ENCODE peak calls at places on chromosome 21, in five cellular contexts. L is B cell, X is posterior cingulate gyrus, M is ELR, U is HFF-Myc. Q is an unnamed sample.

GRCh38 chr21:32499249-32500055 is 85.9 kb downstream of the TCP10L start:
- DNase-seq in L (no peak), U (no peak), X (no peak), M (peak; percentile 82), Q (no peak)

GRCh38 chr21:33229776-33230517 is at the start of gene IFNAR2:
- DNase-seq in U (no peak), M (peak; percentile 74), X (peak; percentile 70), L (peak; percentile 61), Q (peak; percentile 87)

GRCh38 chr21:45741691-45742090 is 98.2 kb downstream of the PCBP3 start:
- DNase-seq in M (no peak), L (no peak), U (no peak), X (no peak), Q (no peak)

GRCh38 chr21:37348664-37349063 is 17.9 kb upstream of the DYRK1A start:
- DNase-seq in L (no peak), U (no peak), X (no peak), M (peak; percentile 47), Q (no peak)

GRCh38 chr21:37873655-37874054 is 42.6 kb downstream of the KCNJ6 start:
- DNase-seq in U (no peak), M (peak; percentile 31), X (no peak), L (no peak), Q (no peak)

GRCh38 chr21:31132574-31133242 is 94.4 kb upstream of the KRTAP19-8 start:
- DNase-seq in M (no peak), L (no peak), U (no peak), X (no peak), Q (no peak)

GRCh38 chr21:44952929-44953627 is 13.2 kb downstream of the SLX9 start:
- DNase-seq in L (no peak), U (no peak), X (no peak), M (no peak), Q (no peak)

GRCh38 chr21:34844033-34844923 is 175.5 kb downstream of the CLIC6 start:
- DNase-seq in L (peak; percentile 46), M (no peak), X (no peak), U (no peak), Q (no peak)

GRCh38 chr21:41717573-41718330 is 49.1 kb downstream of the RIPK4 start:
- DNase-seq in L (no peak), M (no peak), U (no peak), X (no peak), Q (no peak)

GRCh38 chr21:37145635-37146111 is 72.6 kb downstream of the TTC3 start:
- DNase-seq in X (no peak), L (no peak), U (no peak), M (peak; percentile 30), Q (no peak)

GRCh38 chr21:34511154-34511553 is 856 bp downstream of the KCNE1 start:
- DNase-seq in U (no peak), M (peak; percentile 15), L (no peak), X (no peak), Q (no peak)

GRCh38 chr21:38159355-38159754 is 97.4 kb upstream of the KCNJ15 start:
- DNase-seq in U (peak; percentile 77), M (peak; percentile 76), L (no peak), X (peak; percentile 32), Q (peak; percentile 45)

GRCh38 chr21:28704746-28705145 is 287.9 kb downstream of the LTN1 start:
- DNase-seq in U (no peak), M (no peak), L (no peak), X (no peak), Q (no peak)

GRCh38 chr21:44485254-44485793 is 30.0 kb downstream of the LRRC3 start:
- DNase-seq in L (no peak), X (no peak), U (no peak), M (no peak), Q (no peak)

GRCh38 chr21:45981641-45982255 is at the start of gene COL6A1:
- DNase-seq in U (no peak), L (no peak), X (peak; percentile 23), M (peak; percentile 74), Q (peak; percentile 84)

GRCh38 chr21:32096411-32096810 is 182.4 kb downstream of the MIS18A start:
- DNase-seq in U (no peak), L (no peak), X (no peak), M (peak; percentile 4), Q (no peak)

GRCh38 chr21:45080639-45081414 is 6.4 kb downstream of the ADARB1 start:
- DNase-seq in X (no peak), U (no peak), L (no peak), M (peak; percentile 80), Q (peak; percentile 80)

GRCh38 chr21:42992943-42993712 is 18.8 kb downstream of the PKNOX1 start:
- DNase-seq in L (no peak), X (no peak), U (no peak), M (peak; percentile 38), Q (no peak)

GRCh38 chr21:45326169-45326833 is 38.6 kb upstream of the POFUT2 start:
- DNase-seq in L (no peak), U (peak; percentile 27), X (peak; percentile 48), M (no peak), Q (no peak)

GRCh38 chr21:45048968-45049367 is 25.4 kb upstream of the ADARB1 start:
- DNase-seq in L (no peak), U (no peak), X (no peak), M (no peak), Q (no peak)

GRCh38 chr21:37061926-37062591 is 10.8 kb downstream of the PIGP start:
- DNase-seq in U (no peak), X (no peak), M (no peak), L (no peak), Q (peak; percentile 65)

Q was measured in hepatic stellate cell.